ENCODE peak calls at places on chromosome 5, in seven cellular contexts. P is BJ, C is PC-3, A is psoas muscle, Y is transverse colon, H is tibial nerve, U is HFFc6. Q is an unnamed sample.

GRCh38 chr5:88746438-88746882 is 136.5 kb downstream of the MEF2C start:
- DNase-seq in H (no peak), Y (no peak), A (no peak), C (no peak), U (no peak), P (no peak), Q (no peak)

GRCh38 chr5:113089653-113090335 is 113.2 kb downstream of the DCP2 start:
- DNase-seq in H (no peak), C (no peak), U (peak; percentile 32), Y (no peak), P (no peak), A (no peak), Q (no peak)

GRCh38 chr5:45507174-45507573 is 189.0 kb downstream of the HCN1 start:
- DNase-seq in U (no peak), Y (no peak), H (no peak), C (no peak), P (no peak), A (no peak), Q (no peak)

GRCh38 chr5:158180407-158180806 is 321.5 kb upstream of the CLINT1 start:
- DNase-seq in Y (no peak), H (no peak), U (no peak), P (no peak), C (no peak), A (no peak), Q (no peak)

GRCh38 chr5:125987677-125988255 is 435.4 kb upstream of the GRAMD2B start:
- DNase-seq in H (no peak), A (no peak), U (no peak), C (no peak), Y (no peak), P (no peak), Q (no peak)

GRCh38 chr5:170055606-170056005 is 50.1 kb upstream of the FOXI1 start:
- DNase-seq in H (no peak), U (no peak), C (no peak), A (no peak), P (no peak), Y (no peak), Q (no peak)

GRCh38 chr5:11904270-11904906 is at the start of gene CTNND2:
- DNase-seq in A (no peak), C (peak; percentile 76), U (no peak), P (no peak), H (no peak), Y (no peak), Q (no peak)

GRCh38 chr5:163915481-163915961 is 410.1 kb downstream of the MAT2B start:
- DNase-seq in U (no peak), C (peak; percentile 12), P (no peak), Y (peak; percentile 52), A (no peak), H (no peak), Q (no peak)

GRCh38 chr5:159089675-159090074 is 10.0 kb downstream of the EBF1 start:
- DNase-seq in C (no peak), P (no peak), H (no peak), U (no peak), A (no peak), Y (no peak), Q (no peak)

GRCh38 chr5:95590880-95591279 is 29.0 kb upstream of the GPR150 start:
- DNase-seq in A (no peak), U (no peak), Y (no peak), P (no peak), C (no peak), H (no peak), Q (no peak)

GRCh38 chr5:154296525-154297159 is 106.1 kb downstream of the GALNT10 start:
- DNase-seq in H (no peak), C (peak; percentile 86), P (no peak), A (no peak), Y (peak; percentile 24), U (no peak), Q (no peak)

GRCh38 chr5:1787472-1788047 is 12.1 kb downstream of the MRPL36 start:
- DNase-seq in H (no peak), P (no peak), A (peak; percentile 7), Y (no peak), C (no peak), U (no peak), Q (peak; percentile 48)

GRCh38 chr5:176671399-176671798 is 24.1 kb downstream of the TSPAN17 start:
- DNase-seq in P (no peak), H (no peak), U (no peak), C (no peak), A (no peak), Y (no peak), Q (no peak)

GRCh38 chr5:164818440-164818839 is 1313.0 kb downstream of the MAT2B start:
- DNase-seq in P (no peak), C (no peak), Y (no peak), H (no peak), U (no peak), A (no peak), Q (no peak)

GRCh38 chr5:14465086-14465485 is 116.5 kb upstream of the OTULINL start:
- DNase-seq in P (no peak), U (no peak), C (no peak), Y (no peak), H (no peak), A (no peak), Q (no peak)

DNA sequence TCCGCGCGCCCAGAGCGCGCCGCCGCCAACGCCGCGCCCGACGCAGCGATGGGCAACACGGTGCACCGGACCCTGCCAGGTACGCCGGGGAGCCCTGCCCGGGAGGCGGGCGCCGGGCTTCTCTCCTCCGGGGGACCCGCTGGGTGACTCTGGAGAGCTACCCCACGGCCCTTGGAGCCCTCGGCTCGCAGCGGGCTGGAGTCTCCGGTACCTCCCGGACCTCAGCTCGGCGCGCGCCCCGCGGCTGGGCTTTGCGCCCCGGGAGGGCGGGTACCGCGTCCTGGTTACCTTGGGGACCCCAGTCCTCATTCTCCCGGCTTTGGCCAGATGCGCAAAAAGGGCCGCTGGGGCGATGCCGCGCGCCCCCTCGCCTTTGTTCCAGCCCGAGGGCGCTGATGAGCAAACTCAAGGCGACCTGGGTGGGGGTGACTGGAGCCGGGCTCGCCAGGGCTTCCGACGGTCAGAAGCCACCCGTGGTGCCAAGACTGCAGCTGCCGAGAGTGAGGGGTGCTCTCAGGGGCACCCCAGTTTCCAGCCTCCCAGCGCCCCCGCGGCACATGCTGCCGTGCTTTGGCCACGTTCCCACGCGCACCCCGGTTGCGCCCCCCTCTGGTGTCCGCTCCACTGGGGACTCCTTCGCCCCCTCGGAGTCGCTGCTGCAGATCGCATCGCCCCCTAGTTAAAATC is 439 bp downstream of the NEURL1B start:
- DNase-seq in C (no peak), A (peak; percentile 30), P (no peak), Y (no peak), H (no peak), U (no peak), Q (no peak)
- TF ChIP-seq CTCF in C (no peak), A (no peak), P (peak; percentile 31), Y (no peak), H (no peak), U (peak; percentile 52), Q (no peak)

DNA sequence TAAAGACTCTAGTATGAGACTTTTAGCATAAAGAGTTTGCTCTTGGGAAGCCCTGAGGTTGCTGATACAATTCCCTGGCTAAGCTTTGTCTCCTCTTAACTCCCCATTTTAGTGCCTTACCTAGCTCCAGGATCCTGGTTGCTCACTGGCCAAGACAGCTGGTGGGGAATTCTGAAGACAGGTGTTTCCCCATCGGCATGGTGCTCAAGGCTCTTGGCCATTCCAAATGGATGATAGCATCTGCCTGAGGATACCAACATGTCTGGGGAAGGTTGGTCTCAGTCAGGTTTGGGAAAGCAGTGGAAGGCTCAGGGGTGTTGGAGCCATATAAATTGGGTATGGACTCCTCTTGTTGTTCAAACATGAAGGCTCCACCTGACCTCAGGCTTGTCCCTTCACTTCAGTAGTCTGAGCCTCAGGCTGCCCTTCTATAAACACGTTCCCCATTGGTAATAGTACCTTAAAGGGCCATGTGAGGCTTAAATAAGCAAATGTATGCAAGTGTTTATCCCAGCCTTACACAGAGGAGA is 44.5 kb upstream of the CXCL14 start:
- DNase-seq in C (no peak), A (no peak), H (no peak), Y (no peak), U (no peak), P (no peak), Q (no peak)
- TF ChIP-seq CTCF in C (no peak), A (no peak), H (no peak), Y (no peak), U (no peak), P (no peak), Q (no peak)

DNA sequence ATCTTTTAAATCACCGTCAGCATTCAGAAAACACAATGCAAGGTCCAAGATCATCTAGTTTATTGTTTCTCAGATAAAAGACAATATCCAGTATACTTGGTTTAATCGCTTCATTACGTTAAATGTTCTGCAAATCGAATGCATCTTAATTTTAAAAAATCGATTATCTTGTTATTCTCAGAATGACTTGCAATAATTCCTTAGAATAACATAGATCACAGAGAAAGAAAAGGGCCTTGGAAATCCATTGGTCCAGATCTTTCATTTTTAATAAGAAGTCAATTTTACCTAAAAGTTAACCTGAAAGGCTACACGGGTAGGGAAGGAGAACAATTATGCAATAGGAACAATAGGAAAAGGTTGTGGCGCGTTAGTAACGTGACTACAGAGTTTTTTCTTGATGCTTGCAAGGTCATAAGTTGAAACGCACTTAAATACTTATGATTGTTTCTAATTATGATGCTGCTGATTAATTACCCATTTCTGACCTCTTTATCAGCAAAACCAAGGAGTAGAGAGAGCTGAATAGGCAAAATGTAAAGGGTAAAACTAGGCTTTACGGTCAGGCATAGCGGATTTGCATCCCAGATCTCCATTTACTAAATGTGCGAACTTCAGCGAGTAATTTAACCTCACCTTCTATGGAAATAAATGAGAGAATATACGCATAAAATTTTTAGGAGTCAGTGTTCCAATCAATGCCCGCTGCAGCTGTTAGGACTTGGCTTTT is 769 bp upstream of the LYRM7 start:
- DNase-seq in P (no peak), Y (no peak), C (no peak), U (no peak), H (no peak), A (no peak), Q (no peak)
- TF ChIP-seq CTCF in P (no peak), Y (no peak), C (no peak), U (no peak), H (no peak), A (no peak), Q (no peak)

GRCh38 chr5:84088996-84089395 is 295.7 kb downstream of the EDIL3 start:
- DNase-seq in H (no peak), C (peak; percentile 63), Y (no peak), P (no peak), A (no peak), U (no peak), Q (no peak)
- TF ChIP-seq CTCF in H (no peak), C (peak; percentile 72), Y (no peak), P (no peak), A (no peak), U (peak; percentile 29), Q (no peak)

Q was measured in tibial artery.